ENCODE peak calls at places on chromosomes 16 and 17, in five cellular contexts. One of them, this sample, is unnamed.

GRCh38 chr16:84048871-84049270 is 6.3 kb upstream of the SLC38A8 start:
- DNase-seq in mesenchymal stem cell: no peak
- DNase-seq in trophoblast cell: no peak
- DNase-seq in neuronal stem cell: no peak
- DNase-seq in H1: no peak
- DNase-seq in this sample: no peak

GRCh38 chr16:77579283-77579985 is 142.9 kb upstream of the NUDT7 start:
- DNase-seq in neuronal stem cell: no peak
- DNase-seq in H1: no peak
- DNase-seq in mesenchymal stem cell: peak; percentile 90
- DNase-seq in trophoblast cell: no peak
- DNase-seq in this sample: no peak

GRCh38 chr17:40854175-40854814 is 12.7 kb downstream of the KRT12 start:
- DNase-seq in neuronal stem cell: no peak
- DNase-seq in H1: no peak
- DNase-seq in mesenchymal stem cell: peak; percentile 93
- DNase-seq in trophoblast cell: peak; percentile 86
- DNase-seq in this sample: no peak

GRCh38 chr16:80200079-80200478 is 340.7 kb upstream of the DYNLRB2 start:
- DNase-seq in mesenchymal stem cell: no peak
- DNase-seq in H1: no peak
- DNase-seq in neuronal stem cell: no peak
- DNase-seq in trophoblast cell: no peak
- DNase-seq in this sample: no peak

GRCh38 chr16:49411121-49411970 is 37.7 kb downstream of the C16orf78 start:
- DNase-seq in neuronal stem cell: no peak
- DNase-seq in H1: no peak
- DNase-seq in trophoblast cell: no peak
- DNase-seq in mesenchymal stem cell: no peak
- DNase-seq in this sample: no peak

GRCh38 chr17:82805254-82805653 is 34.6 kb downstream of the ZNF750 start:
- DNase-seq in trophoblast cell: no peak
- DNase-seq in neuronal stem cell: no peak
- DNase-seq in H1: no peak
- DNase-seq in mesenchymal stem cell: no peak
- DNase-seq in this sample: no peak

GRCh38 chr16:89026121-89026612 is 49.2 kb upstream of the CBFA2T3 start:
- DNase-seq in neuronal stem cell: no peak
- DNase-seq in trophoblast cell: no peak
- DNase-seq in H1: no peak
- DNase-seq in mesenchymal stem cell: peak; percentile 24
- DNase-seq in this sample: no peak

GRCh38 chr16:85917959-85918358 is 19.0 kb downstream of the IRF8 start:
- DNase-seq in mesenchymal stem cell: no peak
- DNase-seq in neuronal stem cell: no peak
- DNase-seq in trophoblast cell: no peak
- DNase-seq in H1: no peak
- DNase-seq in this sample: no peak

GRCh38 chr17:38861399-38861843 is 7.9 kb upstream of the RPL23 start:
- DNase-seq in neuronal stem cell: no peak
- DNase-seq in H1: no peak
- DNase-seq in trophoblast cell: no peak
- DNase-seq in mesenchymal stem cell: no peak
- DNase-seq in this sample: peak; percentile 75

GRCh38 chr16:80250376-80250775 is 290.4 kb upstream of the DYNLRB2 start:
- DNase-seq in neuronal stem cell: no peak
- DNase-seq in trophoblast cell: peak; percentile 13
- DNase-seq in H1: no peak
- DNase-seq in mesenchymal stem cell: no peak
- DNase-seq in this sample: no peak

GRCh38 chr17:44971776-44972483 is 3.8 kb upstream of the C1QL1 start:
- DNase-seq in mesenchymal stem cell: peak; percentile 33
- DNase-seq in trophoblast cell: no peak
- DNase-seq in neuronal stem cell: no peak
- DNase-seq in H1: peak; percentile 71
- DNase-seq in this sample: peak; percentile 80

GRCh38 chr17:5821057-5821456 is 236.7 kb upstream of the NLRP1 start:
- DNase-seq in H1: peak; percentile 14
- DNase-seq in trophoblast cell: no peak
- DNase-seq in mesenchymal stem cell: peak; percentile 45
- DNase-seq in neuronal stem cell: no peak
- DNase-seq in this sample: peak; percentile 26

GRCh38 chr17:76395980-76396379 is 11.6 kb downstream of the SPHK1 start:
- DNase-seq in neuronal stem cell: no peak
- DNase-seq in mesenchymal stem cell: no peak
- DNase-seq in trophoblast cell: no peak
- DNase-seq in H1: no peak
- DNase-seq in this sample: no peak

GRCh38 chr16:52816993-52817392 is 235.7 kb downstream of the CHD9NB start:
- DNase-seq in mesenchymal stem cell: no peak
- DNase-seq in H1: no peak
- DNase-seq in trophoblast cell: no peak
- DNase-seq in neuronal stem cell: no peak
- DNase-seq in this sample: no peak

GRCh38 chr16:54048994-54049929 is 237.3 kb downstream of the IRX3 start:
- DNase-seq in neuronal stem cell: no peak
- DNase-seq in trophoblast cell: no peak
- DNase-seq in mesenchymal stem cell: no peak
- DNase-seq in H1: peak; percentile 56
- DNase-seq in this sample: peak; percentile 80

GRCh38 chr17:78709688-78710290 is 72.3 kb downstream of the CYTH1 start:
- DNase-seq in H1: no peak
- DNase-seq in trophoblast cell: no peak
- DNase-seq in neuronal stem cell: no peak
- DNase-seq in mesenchymal stem cell: no peak
- DNase-seq in this sample: no peak

GRCh38 chr17:38403491-38403890 is 24.8 kb upstream of the ARHGAP23 start:
- DNase-seq in H1: no peak
- DNase-seq in trophoblast cell: no peak
- DNase-seq in mesenchymal stem cell: peak; percentile 75
- DNase-seq in neuronal stem cell: no peak
- DNase-seq in this sample: peak; percentile 50

GRCh38 chr16:1277016-1277944 is 21.4 kb downstream of the TPSD1 start:
- DNase-seq in H1: no peak
- DNase-seq in trophoblast cell: no peak
- DNase-seq in neuronal stem cell: no peak
- DNase-seq in mesenchymal stem cell: no peak
- DNase-seq in this sample: no peak

GRCh38 chr16:4799171-4799855 is 3.1 kb downstream of the ROGDI start:
- DNase-seq in neuronal stem cell: no peak
- DNase-seq in trophoblast cell: no peak
- DNase-seq in H1: no peak
- DNase-seq in mesenchymal stem cell: no peak
- DNase-seq in this sample: no peak

GRCh38 chr16:58508671-58509251 is 6.6 kb upstream of the SETD6 start:
- DNase-seq in trophoblast cell: no peak
- DNase-seq in H1: no peak
- DNase-seq in neuronal stem cell: no peak
- DNase-seq in mesenchymal stem cell: no peak
- DNase-seq in this sample: no peak

GRCh38 chr16:65538945-65539344 is 417.1 kb upstream of the CDH11 start:
- DNase-seq in H1: no peak
- DNase-seq in mesenchymal stem cell: no peak
- DNase-seq in trophoblast cell: no peak
- DNase-seq in neuronal stem cell: no peak
- DNase-seq in this sample: no peak

GRCh38 chr16:68786685-68787418 is 49.8 kb downstream of the CDH1 start:
- DNase-seq in trophoblast cell: no peak
- DNase-seq in neuronal stem cell: no peak
- DNase-seq in mesenchymal stem cell: peak; percentile 76
- DNase-seq in H1: no peak
- DNase-seq in this sample: no peak

GRCh38 chr17:82433560-82434215 is 15.3 kb upstream of the OGFOD3 start:
- DNase-seq in neuronal stem cell: no peak
- DNase-seq in mesenchymal stem cell: no peak
- DNase-seq in H1: no peak
- DNase-seq in trophoblast cell: no peak
- DNase-seq in this sample: no peak

GRCh38 chr17:22128723-22129122 is 436.4 kb downstream of the KCNJ18 start:
- DNase-seq in neuronal stem cell: no peak
- DNase-seq in H1: no peak
- DNase-seq in trophoblast cell: no peak
- DNase-seq in mesenchymal stem cell: no peak
- DNase-seq in this sample: no peak

GRCh38 chr17:9002236-9002609 is 19.1 kb upstream of the NTN1 start:
- DNase-seq in neuronal stem cell: no peak
- DNase-seq in trophoblast cell: no peak
- DNase-seq in mesenchymal stem cell: no peak
- DNase-seq in H1: no peak
- DNase-seq in this sample: peak; percentile 52

GRCh38 chr16:1614226-1615102 is 2.3 kb downstream of the CRAMP1 start:
- DNase-seq in trophoblast cell: peak; percentile 57
- DNase-seq in neuronal stem cell: peak; percentile 18
- DNase-seq in mesenchymal stem cell: peak; percentile 62
- DNase-seq in H1: peak; percentile 52
- DNase-seq in this sample: no peak

GRCh38 chr17:56830726-56831363 is 2.9 kb downstream of the C17orf67 start:
- DNase-seq in trophoblast cell: no peak
- DNase-seq in H1: no peak
- DNase-seq in neuronal stem cell: no peak
- DNase-seq in mesenchymal stem cell: no peak
- DNase-seq in this sample: no peak

GRCh38 chr17:1959871-1960569 is 65.1 kb downstream of the RTN4RL1 start:
- DNase-seq in mesenchymal stem cell: no peak
- DNase-seq in neuronal stem cell: no peak
- DNase-seq in trophoblast cell: no peak
- DNase-seq in H1: no peak
- DNase-seq in this sample: no peak

GRCh38 chr16:25007284-25007984 is 7.7 kb downstream of the ARHGAP17 start:
- DNase-seq in mesenchymal stem cell: no peak
- DNase-seq in H1: no peak
- DNase-seq in neuronal stem cell: no peak
- DNase-seq in trophoblast cell: peak; percentile 73
- DNase-seq in this sample: no peak

GRCh38 chr16:89700649-89701424 is 668 bp downstream of the SPATA2L start:
- DNase-seq in mesenchymal stem cell: peak; percentile 65
- DNase-seq in H1: peak; percentile 76
- DNase-seq in trophoblast cell: peak; percentile 75
- DNase-seq in neuronal stem cell: no peak
- DNase-seq in this sample: peak; percentile 73

GRCh38 chr17:35390663-35391062 is 17.2 kb upstream of the SLFN11 start:
- DNase-seq in H1: no peak
- DNase-seq in neuronal stem cell: no peak
- DNase-seq in mesenchymal stem cell: no peak
- DNase-seq in trophoblast cell: no peak
- DNase-seq in this sample: no peak

DNA sequence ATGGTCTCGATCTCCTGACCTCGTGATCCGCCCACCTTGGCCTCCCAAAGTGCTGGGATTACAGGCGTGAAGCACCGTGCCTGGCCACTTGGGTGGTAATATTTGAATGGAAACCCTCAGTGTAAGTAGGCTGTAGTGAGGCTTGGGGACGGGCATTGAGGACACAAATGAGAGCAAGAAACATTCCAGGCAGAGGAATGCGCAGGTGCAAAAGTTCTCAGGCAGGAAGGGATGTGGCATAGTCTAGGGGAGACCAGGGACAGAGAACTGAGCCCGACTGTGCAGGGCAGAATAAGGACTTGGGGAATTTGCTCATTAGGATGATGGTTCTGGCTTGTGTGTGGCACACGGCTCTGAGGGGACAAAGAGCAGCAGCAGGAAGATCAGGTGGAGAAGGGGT is 54.8 kb downstream of the GRB2 start:
- DNase-seq in neuronal stem cell: peak; percentile 33
- DNase-seq in mesenchymal stem cell: no peak
- DNase-seq in H1: no peak
- DNase-seq in trophoblast cell: no peak
- DNase-seq in this sample: peak; percentile 74
- H2BK12ac ChIP-seq in neuronal stem cell: no peak overlapping the region
- H2BK12ac ChIP-seq in mesenchymal stem cell: no peak overlapping the region
- H2BK12ac ChIP-seq in H1: peak overlapping the region; percentile 27
- H2BK12ac ChIP-seq in trophoblast cell: no peak overlapping the region
- H2BK12ac ChIP-seq in this sample: no peak overlapping the region

DNA sequence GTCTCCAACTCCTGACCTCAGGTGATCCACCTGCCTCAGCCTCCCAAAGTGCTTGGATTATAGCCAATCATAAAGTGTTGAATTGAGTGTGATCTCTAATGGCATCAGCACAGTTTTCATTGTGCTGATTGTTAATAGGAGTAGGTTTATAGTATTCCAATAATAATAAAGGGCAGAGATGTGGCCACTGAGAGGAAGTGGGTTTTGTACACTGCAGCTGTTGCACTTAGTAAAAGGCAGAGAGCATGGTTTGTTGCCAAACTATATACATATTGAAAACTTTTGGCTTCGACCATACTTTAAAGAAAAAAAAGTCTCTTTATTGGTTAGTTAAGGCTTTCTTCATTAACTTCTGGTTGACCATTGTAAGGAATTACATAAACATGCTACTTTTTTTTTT is 185.9 kb downstream of the CDK5R1 start:
- DNase-seq in mesenchymal stem cell: no peak
- DNase-seq in neuronal stem cell: no peak
- DNase-seq in trophoblast cell: no peak
- DNase-seq in H1: no peak
- DNase-seq in this sample: no peak
- H2BK12ac ChIP-seq in mesenchymal stem cell: no peak overlapping the region
- H2BK12ac ChIP-seq in neuronal stem cell: no peak overlapping the region
- H2BK12ac ChIP-seq in trophoblast cell: no peak overlapping the region
- H2BK12ac ChIP-seq in H1: no peak overlapping the region
- H2BK12ac ChIP-seq in this sample: no peak overlapping the region

GRCh38 chr17:72122002-72122310 is 1.1 kb downstream of the SOX9 start:
- DNase-seq in neuronal stem cell: no peak
- DNase-seq in H1: no peak
- DNase-seq in mesenchymal stem cell: peak; percentile 62
- DNase-seq in trophoblast cell: no peak
- DNase-seq in this sample: no peak
- H2BK12ac ChIP-seq in neuronal stem cell: no peak overlapping the region
- H2BK12ac ChIP-seq in H1: peak overlapping the region; percentile 50
- H2BK12ac ChIP-seq in mesenchymal stem cell: no peak overlapping the region
- H2BK12ac ChIP-seq in trophoblast cell: no peak overlapping the region
- H2BK12ac ChIP-seq in this sample: no peak overlapping the region

DNA sequence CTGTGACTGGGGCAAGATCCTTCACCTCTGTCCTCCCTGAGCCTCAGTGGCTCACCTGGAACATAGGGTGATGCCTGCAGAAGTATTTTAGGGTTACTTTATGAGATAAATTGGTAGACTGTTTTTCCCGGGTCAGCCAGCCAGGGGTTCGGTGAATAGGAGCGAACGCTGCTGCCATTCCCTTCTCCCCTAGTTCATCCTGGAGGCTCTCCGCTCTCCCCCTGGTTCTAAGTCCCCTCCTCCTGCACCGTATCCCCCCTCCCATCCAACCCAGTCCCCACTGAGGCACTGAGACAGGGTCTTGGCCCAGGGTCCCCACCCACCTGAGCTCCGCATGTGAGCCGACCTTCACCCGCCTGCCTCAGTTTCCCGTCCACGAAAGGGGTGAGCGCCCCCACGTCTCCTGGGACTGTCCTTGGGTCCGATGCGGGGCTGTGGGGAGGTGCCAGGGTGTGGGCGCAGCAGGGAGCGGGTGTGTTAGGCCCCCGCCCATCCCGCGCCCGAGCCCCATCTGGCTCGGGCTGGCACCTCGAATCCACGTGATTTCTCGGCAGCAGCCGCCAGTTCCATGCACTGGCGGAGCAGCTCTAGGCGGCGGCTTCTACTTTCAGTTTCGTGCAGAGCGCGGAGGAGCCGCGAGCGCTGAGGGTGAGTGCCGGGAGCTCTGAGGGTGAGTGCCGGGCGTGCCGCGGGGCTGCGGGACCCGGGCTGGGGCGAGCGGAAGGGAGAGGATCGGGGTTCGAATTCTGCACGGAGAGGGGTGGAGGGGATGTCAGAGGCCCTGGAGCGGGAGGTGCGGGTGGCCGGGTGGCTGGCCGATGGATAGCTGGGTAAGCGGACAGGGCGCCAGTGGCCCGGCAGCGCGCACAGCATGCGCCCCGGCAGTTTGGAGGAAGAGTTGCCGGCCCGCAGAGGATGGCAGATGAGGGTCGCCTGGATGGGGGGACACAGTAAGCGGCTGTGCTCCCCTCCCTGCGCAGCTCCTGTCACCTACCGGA is at the start of gene NLRC5:
- DNase-seq in H1: peak; percentile 76
- DNase-seq in neuronal stem cell: peak; percentile 46
- DNase-seq in trophoblast cell: peak; percentile 86
- DNase-seq in mesenchymal stem cell: peak; percentile 92
- DNase-seq in this sample: peak; percentile 68
- H2BK12ac ChIP-seq in H1: peak within 1 kb of the TSS; percentile 5
- H2BK12ac ChIP-seq in neuronal stem cell: peak within 1 kb of the TSS; percentile 28
- H2BK12ac ChIP-seq in trophoblast cell: no peak within 1 kb of the TSS
- H2BK12ac ChIP-seq in mesenchymal stem cell: peak within 1 kb of the TSS; percentile 65
- H2BK12ac ChIP-seq in this sample: no peak within 1 kb of the TSS

This sample was measured in H9.